ENCODE peak calls at places on chromosome 12, in five cellular contexts. L, H, X, B and A are unnamed samples.

GRCh38 chr12:180445-180844 is 33.5 kb downstream of the SLC6A12 start:
- DNase-seq in L (no peak), H (no peak), B (no peak), X (peak), A (no peak)

GRCh38 chr12:124481257-124481750 is 86.1 kb downstream of the NCOR2 start:
- DNase-seq in L (no peak), B (no peak), H (no peak), X (peak), A (no peak)

GRCh38 chr12:124720687-124721500 is 142.8 kb downstream of the SCARB1 start:
- DNase-seq in X (peak), B (no peak), H (no peak), L (peak), A (no peak)

GRCh38 chr12:64998327-64999156 is 122.6 kb downstream of the WIF1 start:
- DNase-seq in X (no peak), L (peak), B (no peak), H (no peak), A (no peak)

GRCh38 chr12:95763809-95764253 is 26.7 kb downstream of the NTN4 start:
- DNase-seq in B (no peak), L (peak), H (no peak), X (peak), A (peak)

GRCh38 chr12:52079576-52080402 is at the start of gene SMIM41:
- DNase-seq in H (no peak), B (peak), X (peak), L (peak), A (no peak)

GRCh38 chr12:26274441-26275312 is 79.3 kb downstream of the SSPN start:
- DNase-seq in H (no peak), B (no peak), L (peak), X (peak), A (peak)

GRCh38 chr12:32264995-32265394 is 134.4 kb upstream of the FGD4 start:
- DNase-seq in L (peak), X (no peak), H (no peak), B (no peak), A (no peak)

GRCh38 chr12:9948606-9949286 is 16.6 kb upstream of the CLEC2A start:
- DNase-seq in L (no peak), B (no peak), X (no peak), H (no peak), A (no peak)

GRCh38 chr12:74415633-74416032 is 122.0 kb upstream of the ATXN7L3B start:
- DNase-seq in H (no peak), L (peak), B (no peak), X (no peak), A (no peak)

GRCh38 chr12:27431185-27431584 is 15.4 kb upstream of the SMCO2 start:
- DNase-seq in B (no peak), H (no peak), L (no peak), X (no peak), A (no peak)

GRCh38 chr12:111887916-111888745 is 46.1 kb downstream of the MAPKAPK5 start:
- DNase-seq in X (peak), H (no peak), L (no peak), B (peak), A (no peak)

GRCh38 chr12:96578526-96579125 is 89.2 kb downstream of the CFAP54 start:
- DNase-seq in X (no peak), B (no peak), H (no peak), L (peak), A (no peak)

GRCh38 chr12:24979286-24979685 is 30.4 kb upstream of the BCAT1 start:
- DNase-seq in H (no peak), X (peak), B (no peak), L (no peak), A (no peak)

GRCh38 chr12:124867389-124867930 is 3.8 kb upstream of the SCARB1 start:
- DNase-seq in H (no peak), X (no peak), L (peak), B (no peak), A (peak)

GRCh38 chr12:95205685-95206084 is 11.6 kb downstream of the FGD6 start:
- DNase-seq in B (no peak), H (peak), L (peak), X (peak), A (peak)

GRCh38 chr12:12686472-12686871 is 9.5 kb downstream of the GPR19 start:
- DNase-seq in H (no peak), B (no peak), X (no peak), L (no peak), A (no peak)

GRCh38 chr12:93804392-93805179 is 127.4 kb downstream of the CRADD start:
- DNase-seq in H (no peak), X (no peak), B (no peak), L (peak), A (no peak)

GRCh38 chr12:93802698-93803097 is 125.5 kb downstream of the CRADD start:
- DNase-seq in B (no peak), X (no peak), H (no peak), L (peak), A (no peak)

GRCh38 chr12:93803408-93803807 is 126.2 kb downstream of the CRADD start:
- DNase-seq in B (no peak), L (peak), X (no peak), H (no peak), A (peak)

GRCh38 chr12:93805736-93806141 is 128.6 kb downstream of the CRADD start:
- DNase-seq in L (no peak), X (no peak), H (no peak), B (no peak), A (no peak)

DNA sequence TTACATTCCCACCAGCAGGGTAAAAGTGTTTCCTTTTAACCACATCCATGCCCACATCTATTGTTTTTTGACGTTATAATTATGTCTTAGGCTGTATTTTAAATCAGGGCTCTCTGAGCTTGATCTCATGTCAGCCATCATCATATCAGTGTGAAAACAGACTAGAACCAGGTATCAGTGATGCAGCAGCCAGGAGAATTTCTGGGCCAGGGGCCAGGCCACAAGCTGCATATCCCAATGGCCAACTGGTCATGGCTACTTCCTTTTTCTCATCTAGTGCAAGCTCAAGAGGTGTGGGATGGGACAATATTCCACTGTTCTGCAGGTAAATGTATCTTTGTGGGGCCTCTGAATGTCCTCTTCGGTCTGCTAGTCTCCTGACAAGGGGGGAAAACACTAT is 125.1 kb downstream of the CRADD start:
- DNase-seq in L (no peak), H (no peak), X (no peak), B (no peak), A (no peak)
- TF ChIP-seq CTCF in L (no peak), H (no peak), X (no peak), B (no peak), A (no peak)

DNA sequence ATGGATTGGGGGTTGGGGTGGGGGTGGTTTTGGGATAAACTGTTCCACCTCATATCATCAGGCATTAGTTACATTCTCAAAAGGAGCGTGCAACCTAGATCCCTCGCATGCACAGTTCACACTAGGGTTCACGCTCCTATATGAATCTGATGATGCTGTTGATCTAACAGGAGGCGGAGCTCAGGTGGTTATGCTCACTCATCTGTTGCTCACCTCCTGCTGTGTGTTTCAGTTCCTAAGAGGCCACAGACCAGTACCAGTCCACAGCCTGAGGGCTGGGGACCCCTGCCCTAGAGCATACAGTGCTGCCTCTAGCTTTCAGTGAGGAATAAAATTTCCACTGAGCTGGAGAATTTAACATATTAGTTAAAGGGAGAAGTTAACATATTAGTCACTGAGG is 612.6 kb upstream of the TBX3 start:
- DNase-seq in X (no peak), B (no peak), L (no peak), H (no peak), A (no peak)
- TF ChIP-seq CTCF in X (no peak), B (no peak), L (no peak), H (no peak), A (no peak)

GRCh38 chr12:19572920-19573558 is 133.7 kb downstream of the AEBP2 start:
- DNase-seq in H (peak), B (peak), X (no peak), L (peak), A (peak)
- TF ChIP-seq CTCF in H (peak), B (peak), X (no peak), L (peak), A (peak)

DNA sequence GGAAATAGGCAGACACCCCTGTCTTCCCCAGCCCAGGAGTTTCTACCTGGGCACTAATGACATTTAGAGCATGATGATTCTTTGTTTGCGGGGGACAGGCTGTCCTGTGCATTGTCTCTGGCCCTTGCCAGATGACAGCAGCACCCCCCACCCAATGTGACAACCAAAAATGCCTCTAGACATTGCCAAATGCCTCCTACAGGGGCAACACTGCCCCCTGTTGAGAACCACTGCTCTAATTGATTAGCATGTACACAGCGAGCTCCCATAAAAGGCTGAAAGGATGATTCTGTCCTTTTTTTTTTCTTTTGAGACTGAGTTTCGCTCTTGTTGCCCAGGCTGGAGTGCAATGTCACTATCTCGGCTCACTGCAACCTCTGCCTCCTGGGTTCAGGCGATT is 50.5 kb downstream of the MAP1LC3B2 start:
- DNase-seq in X (no peak), B (peak), L (peak), H (peak), A (no peak)
- TF ChIP-seq CTCF in X (no peak), B (peak), L (peak), H (peak), A (no peak)

GRCh38 chr12:57009949-57010626 is 3.7 kb upstream of the ZBTB39 start:
- DNase-seq in H (no peak), X (no peak), B (no peak), L (no peak), A (no peak)

GRCh38 chr12:57008113-57008687 is 1.9 kb upstream of the ZBTB39 start:
- DNase-seq in H (no peak), B (no peak), L (peak), X (no peak), A (no peak)

GRCh38 chr12:57004651-57005050 is 1.7 kb downstream of the ZBTB39 start:
- DNase-seq in H (no peak), X (no peak), B (no peak), L (no peak), A (no peak)

GRCh38 chr12:57005980-57006808 is at the start of gene ZBTB39:
- DNase-seq in L (peak), H (peak), B (peak), X (peak), A (no peak)

GRCh38 chr12:57006809-57007475 is 596 bp upstream of the ZBTB39 start:
- DNase-seq in B (no peak), X (no peak), L (no peak), H (no peak), A (no peak)
- TF ChIP-seq CTCF in B (no peak), X (no peak), L (no peak), H (no peak), A (no peak)

DNA sequence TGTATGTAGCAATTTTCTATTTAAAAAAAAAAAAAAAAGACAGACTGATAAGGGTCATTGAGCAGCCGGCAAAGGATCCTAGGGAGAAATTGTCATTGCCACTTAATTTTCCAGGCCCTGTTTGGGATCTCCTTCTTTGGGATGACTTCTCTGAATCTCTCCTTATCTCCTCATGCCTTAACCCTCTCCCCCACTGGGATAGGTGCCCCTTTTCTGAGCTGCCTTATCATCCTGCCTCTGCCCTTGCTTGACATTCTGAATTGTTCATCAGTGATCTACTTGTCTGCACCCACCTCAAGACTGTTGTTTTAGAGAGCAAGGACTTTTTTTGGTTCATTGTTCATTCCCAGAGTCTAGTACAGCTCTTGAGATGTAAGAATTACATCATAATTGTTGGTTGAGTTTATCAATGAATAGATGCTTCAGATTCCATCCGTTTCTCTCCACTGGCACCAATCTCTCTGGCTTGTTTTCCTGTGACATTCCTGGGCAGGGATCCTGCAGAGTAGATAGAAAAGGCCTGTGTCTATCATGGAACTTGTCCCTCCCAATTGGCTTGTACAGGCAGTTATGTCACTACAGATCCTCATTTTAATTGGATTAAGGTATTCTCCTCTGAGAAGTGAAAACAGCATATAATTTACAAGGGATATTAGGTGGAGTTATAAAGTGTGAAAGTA is 42.6 kb downstream of the SOCS2 start:
- DNase-seq in X (no peak), H (no peak), L (no peak), B (no peak), A (no peak)
- TF ChIP-seq CTCF in X (no peak), H (no peak), L (no peak), B (no peak), A (no peak)

GRCh38 chr12:121314441-121314840 is 17.9 kb upstream of the CAMKK2 start:
- DNase-seq in H (no peak), B (no peak), X (no peak), L (no peak), A (no peak)

GRCh38 chr12:121323908-121324307 is 27.4 kb upstream of the CAMKK2 start:
- DNase-seq in B (no peak), X (no peak), L (no peak), H (no peak), A (no peak)

GRCh38 chr12:121318121-121318520 is 21.6 kb upstream of the CAMKK2 start:
- DNase-seq in B (no peak), X (no peak), L (no peak), H (no peak), A (no peak)
- TF ChIP-seq CTCF in B (no peak), X (no peak), L (no peak), H (no peak), A (no peak)

GRCh38 chr12:107684990-107685359 is 624 bp upstream of the PWP1 start:
- DNase-seq in L (peak), X (no peak), B (no peak), H (no peak), A (no peak)
- TF ChIP-seq CTCF in L (no peak), X (no peak), B (no peak), H (no peak), A (no peak)

GRCh38 chr12:132761911-132762583 is 415 bp upstream of the ANKLE2 start:
- DNase-seq in H (peak), X (peak), L (peak), B (peak), A (peak)
- TF ChIP-seq CTCF in H (peak), X (no peak), L (peak), B (no peak), A (peak)